ENCODE peak calls at places on chromosomes 16 and 17, in five cellular contexts. V, E, O, C and A are unnamed samples.

GRCh38 chr17:50257574-50258224 is 16.6 kb upstream of the TMEM92 start:
- DNase-seq in V (no peak), E (no peak), O (no peak), C (no peak), A (no peak)

GRCh38 chr17:83185023-83186002 is 105.9 kb downstream of the METRNL start:
- DNase-seq in V (peak; percentile 8), E (no peak), O (peak; percentile 11), C (peak; percentile 12), A (no peak)

GRCh38 chr17:80970044-80970761 is 21.4 kb upstream of the CHMP6 start:
- DNase-seq in V (no peak), E (no peak), O (peak; percentile 67), C (no peak), A (peak; percentile 31)

GRCh38 chr17:58520843-58521430 is 6.5 kb upstream of the MTMR4 start:
- DNase-seq in V (no peak), E (no peak), O (no peak), C (no peak), A (peak; percentile 57)

GRCh38 chr17:80260791-80261158 is at the start of gene RNF213:
- DNase-seq in V (peak; percentile 27), E (no peak), O (peak; percentile 72), C (peak; percentile 49), A (peak; percentile 35)

GRCh38 chr17:41989702-41990419 is 23.3 kb downstream of the CNP start:
- DNase-seq in V (no peak), E (no peak), O (no peak), C (peak; percentile 56), A (no peak)

GRCh38 chr17:76710863-76711611 is at the start of gene MXRA7:
- DNase-seq in V (peak; percentile 49), E (no peak), O (peak; percentile 60), C (peak; percentile 81), A (peak; percentile 23)

GRCh38 chr17:77698903-77699615 is 259.4 kb upstream of the TNRC6C start:
- DNase-seq in V (no peak), E (no peak), O (no peak), C (no peak), A (no peak)

GRCh38 chr16:75458439-75458838 is 6.0 kb downstream of the TMEM170A start:
- DNase-seq in V (no peak), E (no peak), O (no peak), C (no peak), A (no peak)

GRCh38 chr17:61302911-61303310 is 96.7 kb upstream of the TBX2 start:
- DNase-seq in V (no peak), E (no peak), O (no peak), C (no peak), A (no peak)

GRCh38 chr17:39951924-39952664 is 10.7 kb upstream of the GSDMA start:
- DNase-seq in V (no peak), E (no peak), O (no peak), C (peak; percentile 47), A (no peak)

GRCh38 chr17:16419929-16420271 is 4.5 kb downstream of the TRPV2 start:
- DNase-seq in V (no peak), E (no peak), O (peak; percentile 56), C (no peak), A (no peak)

GRCh38 chr17:40596261-40596919 is 31.1 kb upstream of the CCR7 start:
- DNase-seq in V (no peak), E (no peak), O (no peak), C (no peak), A (peak; percentile 70)

GRCh38 chr16:27154573-27155521 is 48.5 kb upstream of the KDM8 start:
- DNase-seq in V (peak; percentile 53), E (peak; percentile 10), O (peak; percentile 69), C (peak; percentile 74), A (peak; percentile 48)

GRCh38 chr17:80619535-80620235 is 75.0 kb downstream of the RPTOR start:
- DNase-seq in V (no peak), E (no peak), O (no peak), C (no peak), A (peak; percentile 49)

GRCh38 chr16:68247400-68247799 is 2.2 kb downstream of the PLA2G15 start:
- DNase-seq in V (no peak), E (no peak), O (no peak), C (no peak), A (no peak)

GRCh38 chr17:76142044-76143041 is 1.3 kb upstream of the FOXJ1 start:
- DNase-seq in V (no peak), E (no peak), O (no peak), C (no peak), A (no peak)

GRCh38 chr16:68732068-68732680 is 4.9 kb upstream of the CDH1 start:
- DNase-seq in V (peak; percentile 79), E (no peak), O (no peak), C (peak; percentile 95), A (peak; percentile 90)

GRCh38 chr17:9974460-9975381 is 69.7 kb upstream of the RCVRN start:
- DNase-seq in V (no peak), E (no peak), O (no peak), C (no peak), A (no peak)

GRCh38 chr17:32774286-32775084 is 102.4 kb downstream of the MYO1D start:
- DNase-seq in V (no peak), E (no peak), O (no peak), C (no peak), A (no peak)